ENCODE peak calls at places on chromosome 14, in four cellular contexts. K is K562, O is HepG2, U is GM12878. Z is an unnamed sample.

GRCh38 chr14:31592619-31593018 is 31.4 kb downstream of the NUBPL start:
- DNase-seq in K (no peak), U (no peak), O (no peak), Z (no peak)

GRCh38 chr14:69259531-69260245 is at the start of gene GALNT16:
- DNase-seq in O (no peak), K (peak), U (no peak), Z (peak)

GRCh38 chr14:33393155-33393894 is 454.6 kb downstream of the NPAS3 start:
- DNase-seq in K (no peak), O (no peak), U (no peak), Z (no peak)

GRCh38 chr14:100440207-100440631 is 117.1 kb downstream of the SLC25A47 start:
- DNase-seq in O (peak), K (peak), U (no peak), Z (peak)

GRCh38 chr14:89618821-89619551 is 202.0 kb upstream of the FOXN3 start:
- DNase-seq in O (peak), U (no peak), K (peak), Z (peak)

GRCh38 chr14:74618078-74618952 is 6.3 kb upstream of the LTBP2 start:
- DNase-seq in K (no peak), O (peak), U (no peak), Z (no peak)

GRCh38 chr14:79293482-79293881 is 917.8 kb downstream of the DIO2 start:
- DNase-seq in K (no peak), U (no peak), O (no peak), Z (no peak)

GRCh38 chr14:39265741-39266588 is 32.2 kb downstream of the MIA2 start:
- DNase-seq in O (no peak), U (no peak), K (no peak), Z (no peak)

GRCh38 chr14:25042362-25043299 is 7.3 kb downstream of the STXBP6 start:
- DNase-seq in U (no peak), K (peak), O (peak), Z (peak)

GRCh38 chr14:103576371-103577024 is 13.7 kb downstream of the COA8 start:
- DNase-seq in K (no peak), U (no peak), O (no peak), Z (peak)

GRCh38 chr14:74501135-74501614 is 7.6 kb downstream of the ISCA2 start:
- DNase-seq in O (peak), K (peak), U (no peak), Z (peak)

GRCh38 chr14:78983126-78983525 is 813.0 kb downstream of the NRXN3 start:
- DNase-seq in U (no peak), O (no peak), K (no peak), Z (no peak)

GRCh38 chr14:104317975-104318557 is 179.7 kb downstream of the KIF26A start:
- DNase-seq in U (no peak), O (no peak), K (no peak), Z (no peak)

GRCh38 chr14:105419305-105420091 is at the start of gene MTA1:
- DNase-seq in K (peak), O (peak), U (no peak), Z (no peak)

GRCh38 chr14:68507544-68508081 is 285.3 kb downstream of the ZFP36L1 start:
- DNase-seq in K (no peak), U (no peak), O (no peak), Z (no peak)

DNA sequence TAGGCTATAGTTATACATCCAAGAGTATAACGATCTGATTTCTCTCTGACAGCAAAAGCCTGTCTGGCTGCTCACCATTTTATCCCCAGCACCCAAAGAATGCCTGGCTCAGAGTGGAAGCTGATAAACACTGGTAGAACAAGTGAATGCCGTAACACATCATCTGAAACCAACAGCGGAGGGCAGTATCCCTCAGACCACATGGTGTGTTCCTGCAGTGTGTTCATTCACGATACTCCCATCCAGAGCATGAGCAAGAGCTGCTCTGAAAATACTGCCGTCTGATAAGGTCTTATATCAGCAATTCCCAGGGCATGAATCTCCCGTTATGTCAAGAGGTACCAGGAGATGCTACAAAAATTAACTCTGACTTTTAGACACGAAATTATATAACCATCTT is 95.9 kb downstream of the TTC7B start:
- DNase-seq in U (no peak), O (no peak), K (peak), Z (no peak)
- TF ChIP-seq CBFB in U (no peak), O (no peak), K (no peak), Z (no peak)

DNA sequence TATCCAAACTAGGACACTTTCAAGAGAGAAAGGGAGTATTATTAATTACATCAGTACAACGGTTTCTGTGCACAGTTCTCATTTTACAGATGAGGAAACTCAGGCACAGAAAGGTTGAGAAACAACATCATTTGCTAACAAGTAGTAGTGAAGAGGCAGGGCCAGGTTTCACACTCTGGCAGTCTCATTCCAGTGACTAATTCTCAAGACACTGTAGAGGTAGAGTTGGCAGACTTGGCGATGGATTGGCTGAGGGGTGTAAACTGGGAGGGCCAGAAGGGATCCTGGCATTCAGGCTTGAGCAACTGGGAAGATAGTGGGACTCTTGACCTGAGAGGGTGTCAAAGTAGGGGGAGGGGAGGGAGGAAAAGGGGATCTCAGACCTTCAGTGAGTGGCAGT is 73.8 kb upstream of the BDKRB2 start:
- DNase-seq in K (no peak), O (no peak), U (no peak), Z (no peak)
- TF ChIP-seq CBFB in K (no peak), O (no peak), U (no peak), Z (no peak)

GRCh38 chr14:65237023-65237814 is 134.9 kb upstream of the MAX start:
- DNase-seq in U (no peak), K (no peak), O (no peak), Z (no peak)
- TF ChIP-seq CBFB in U (no peak), K (no peak), O (no peak), Z (no peak)

GRCh38 chr14:76537912-76538647 is 162.1 kb downstream of the ESRRB start:
- DNase-seq in O (no peak), K (no peak), U (no peak), Z (no peak)

GRCh38 chr14:76539130-76539529 is 163.2 kb downstream of the ESRRB start:
- DNase-seq in K (no peak), U (no peak), O (no peak), Z (no peak)

GRCh38 chr14:76541594-76542219 is 165.8 kb downstream of the ESRRB start:
- DNase-seq in K (no peak), O (no peak), U (no peak), Z (no peak)

GRCh38 chr14:76538648-76539008 is 162.7 kb downstream of the ESRRB start:
- DNase-seq in O (no peak), K (no peak), U (no peak), Z (no peak)
- TF ChIP-seq CBFB in O (no peak), K (no peak), U (no peak), Z (no peak)

GRCh38 chr14:44463386-44464004 is 43.6 kb downstream of the FSCB start:
- DNase-seq in K (no peak), U (no peak), O (no peak), Z (no peak)
- TF ChIP-seq CBFB in K (no peak), U (no peak), O (no peak), Z (no peak)

GRCh38 chr14:51342226-51342625 is 102.2 kb downstream of the TMX1 start:
- DNase-seq in U (no peak), O (peak), K (no peak), Z (no peak)
- TF ChIP-seq CBFB in U (no peak), O (no peak), K (no peak), Z (no peak)

GRCh38 chr14:57071639-57072038 is 197.1 kb downstream of the EXOC5 start:
- DNase-seq in O (no peak), U (no peak), K (no peak), Z (no peak)
- TF ChIP-seq CBFB in O (no peak), U (no peak), K (no peak), Z (no peak)

DNA sequence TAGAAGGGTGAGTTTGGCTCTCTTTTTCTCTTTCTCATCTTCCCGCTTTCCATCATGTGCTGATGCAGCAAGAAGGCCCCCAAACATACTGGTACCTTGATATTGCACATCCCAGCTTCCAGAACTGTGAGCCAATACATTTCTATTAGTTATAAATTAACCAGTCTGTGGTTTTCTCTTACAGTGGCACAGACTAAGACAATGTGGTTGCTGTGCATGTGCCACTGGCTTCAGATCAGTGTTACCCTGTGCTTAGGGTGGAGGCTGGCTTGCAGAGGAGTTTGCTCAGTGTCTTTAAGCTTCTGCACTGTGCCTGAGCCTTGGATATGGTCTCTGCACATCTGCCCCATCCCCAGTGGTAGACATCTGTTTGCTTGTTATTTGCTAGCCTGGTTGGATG is 5.5 kb downstream of the IFI27L2 start:
- DNase-seq in U (no peak), K (no peak), O (peak), Z (no peak)
- TF ChIP-seq CBFB in U (no peak), K (no peak), O (no peak), Z (no peak)